ENCODE peak calls at places on chromosomes 7 and 10, in seven cellular contexts. C is A549, Q is endothelial cell of umbilical vein, B is NB4, N is breast epithelium, X is lower leg skin, W is gastrocnemius medialis. E is an unnamed sample.
A peak's percentile ranks its signal among the peaks of the same experiment; 100 is the strongest.

GRCh38 chr7:76048668-76048988 is 722 bp downstream of the MDH2 start:
- DNase-seq in C (peak; percentile 29), Q (no peak), B (no peak), N (no peak), X (no peak), W (peak; percentile 80), E (no peak)

GRCh38 chr10:88219753-88220152 is 356.3 kb downstream of the PTEN start:
- DNase-seq in C (no peak), Q (no peak), B (no peak), N (no peak), X (no peak), W (no peak), E (no peak)

GRCh38 chr10:19845963-19846362 is 29.7 kb downstream of the PLXDC2 start:
- DNase-seq in C (no peak), Q (no peak), B (no peak), N (no peak), X (no peak), W (no peak), E (no peak)

GRCh38 chr10:128936392-128936791 is 530.6 kb upstream of the MGMT start:
- DNase-seq in C (no peak), Q (no peak), B (no peak), N (no peak), X (no peak), W (no peak), E (no peak)

GRCh38 chr10:93894516-93895378 is 969 bp downstream of the SLC35G1 start:
- DNase-seq in C (no peak), Q (peak; percentile 16), B (peak; percentile 12), N (no peak), X (no peak), W (no peak), E (no peak)

GRCh38 chr10:36492590-36493510 is 632.5 kb upstream of the ANKRD30A start:
- DNase-seq in C (no peak), Q (peak; percentile 85), B (no peak), N (no peak), X (no peak), W (no peak), E (no peak)

GRCh38 chr7:133755922-133756321 is 371.2 kb upstream of the LRGUK start:
- DNase-seq in C (no peak), Q (no peak), B (no peak), N (no peak), X (no peak), W (no peak), E (no peak)

GRCh38 chr10:88442681-88443080 is 140.4 kb downstream of the RNLS start:
- DNase-seq in C (no peak), Q (no peak), B (no peak), N (no peak), X (no peak), W (no peak), E (no peak)

GRCh38 chr10:89518876-89519842 is 16.2 kb downstream of the SLC16A12 start:
- DNase-seq in C (no peak), Q (no peak), B (peak; percentile 69), N (no peak), X (peak; percentile 88), W (peak; percentile 67), E (no peak)

GRCh38 chr7:148950806-148951205 is 66.7 kb upstream of the EZH2 start:
- DNase-seq in C (no peak), Q (no peak), B (no peak), N (no peak), X (no peak), W (no peak), E (no peak)

GRCh38 chr10:19658622-19659233 is 157.5 kb upstream of the PLXDC2 start:
- DNase-seq in C (no peak), Q (no peak), B (no peak), N (no peak), X (no peak), W (no peak), E (no peak)

GRCh38 chr7:147894271-147894670 is 696.3 kb upstream of the C7orf33 start:
- DNase-seq in C (no peak), Q (no peak), B (no peak), N (no peak), X (no peak), W (no peak), E (no peak)

GRCh38 chr10:22455068-22455467 is 109.8 kb downstream of the SPAG6 start:
- DNase-seq in C (no peak), Q (no peak), B (no peak), N (no peak), X (no peak), W (no peak), E (no peak)

GRCh38 chr10:114266521-114266920 is 27.5 kb downstream of the VWA2 start:
- DNase-seq in C (no peak), Q (peak; percentile 24), B (no peak), N (no peak), X (no peak), W (peak; percentile 50), E (peak; percentile 89)

GRCh38 chr7:27723086-27723485 is 16.9 kb upstream of the TAX1BP1 start:
- DNase-seq in C (peak; percentile 59), Q (peak; percentile 89), B (peak; percentile 57), N (no peak), X (no peak), W (peak; percentile 19), E (no peak)

GRCh38 chr10:129773359-129773990 is 190.6 kb downstream of the EBF3 start:
- DNase-seq in C (no peak), Q (no peak), B (no peak), N (no peak), X (peak; percentile 71), W (no peak), E (no peak)

GRCh38 chr7:28024786-28025334 is 155.7 kb downstream of the JAZF1 start:
- DNase-seq in C (no peak), Q (no peak), B (peak; percentile 21), N (no peak), X (no peak), W (no peak), E (no peak)

GRCh38 chr7:23003505-23004246 is 10.3 kb downstream of the HYCC1 start:
- DNase-seq in C (no peak), Q (no peak), B (no peak), N (no peak), X (no peak), W (no peak), E (no peak)

GRCh38 chr7:141444956-141445355 is 106.3 kb upstream of the AGK start:
- DNase-seq in C (no peak), Q (no peak), B (no peak), N (no peak), X (no peak), W (no peak), E (no peak)

GRCh38 chr10:1559731-1560130 is 177.6 kb downstream of the ADARB2 start:
- DNase-seq in C (no peak), Q (no peak), B (no peak), N (no peak), X (no peak), W (no peak), E (no peak)

GRCh38 chr7:141014091-141014490 is 661 bp downstream of the MRPS33 start:
- DNase-seq in C (no peak), Q (no peak), B (no peak), N (no peak), X (no peak), W (no peak), E (no peak)

GRCh38 chr10:57221674-57222073 is 860.6 kb upstream of the ZWINT start:
- DNase-seq in C (no peak), Q (no peak), B (no peak), N (no peak), X (no peak), W (no peak), E (no peak)

GRCh38 chr7:55020481-55020871 is 1.7 kb downstream of the EGFR start:
- DNase-seq in C (peak; percentile 57), Q (no peak), B (no peak), N (no peak), X (peak; percentile 93), W (peak; percentile 73), E (peak; percentile 76)
- TF ChIP-seq POLR2A in C (no peak), Q (no peak), B (no peak), N (peak; percentile 30), X (no peak), W (no peak), E (peak; percentile 61)

GRCh38 chr10:67772151-67772550 is 65.8 kb downstream of the DNAJC12 start:
- DNase-seq in C (no peak), Q (no peak), B (no peak), N (no peak), X (no peak), W (no peak), E (no peak)
- H3K4me3 ChIP-seq in C (no peak overlapping the region), Q (no peak overlapping the region), B (no peak overlapping the region), N (no peak overlapping the region), X (no peak overlapping the region), W (no peak overlapping the region), E (no peak overlapping the region)

DNA sequence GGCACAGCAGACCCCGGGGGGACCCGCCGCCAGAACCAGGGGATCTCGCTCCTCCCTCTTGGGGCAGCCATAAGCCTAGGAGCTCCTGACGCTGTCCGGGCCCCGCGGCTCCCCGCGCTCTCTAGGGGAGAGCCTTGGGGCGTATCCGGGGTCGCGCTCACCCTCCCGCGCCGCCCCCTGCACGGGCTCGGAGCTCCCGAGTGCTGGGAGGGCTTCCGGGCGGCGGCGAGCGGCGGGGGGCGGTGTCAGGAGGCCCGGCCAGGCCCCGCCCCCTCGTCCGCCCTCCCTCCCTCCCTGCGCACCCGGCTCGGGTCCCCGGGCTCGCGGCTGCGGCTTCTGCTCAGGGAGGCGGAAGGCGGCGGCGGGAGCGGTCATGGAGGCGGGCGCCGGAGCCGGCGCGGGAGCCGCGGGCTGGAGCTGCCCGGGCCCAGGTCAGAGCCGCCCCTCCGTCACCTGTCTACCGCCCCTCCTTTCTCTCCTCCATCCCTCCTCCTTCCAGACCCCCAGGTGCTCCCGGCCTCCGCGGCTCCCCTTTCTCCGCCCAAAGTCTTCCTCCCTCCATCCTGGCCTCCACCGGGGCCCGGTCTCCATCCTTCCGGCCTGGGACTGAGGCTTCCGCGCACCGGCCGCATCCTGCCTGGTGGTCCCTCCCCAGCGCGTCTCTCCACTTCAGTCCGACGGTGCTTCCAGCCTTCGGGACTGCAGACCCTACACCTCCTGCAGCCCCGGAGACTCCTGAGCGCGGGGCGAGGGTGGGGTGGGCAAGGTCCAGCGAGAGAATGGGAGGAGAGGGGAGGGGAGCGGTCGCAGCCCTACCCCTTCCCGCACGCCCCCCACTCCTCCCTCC is 424 bp upstream of the CCDC136 start:
- DNase-seq in C (peak; percentile 41), Q (peak; percentile 43), B (peak; percentile 83), N (no peak), X (peak; percentile 94), W (peak; percentile 58), E (peak; percentile 65)
- TF ChIP-seq POLR2A in C (no peak), Q (no peak), B (peak; percentile 37), N (no peak), X (no peak), W (peak; percentile 47), E (no peak)

GRCh38 chr7:24464846-24465245 is 108.4 kb upstream of the PALS2 start:
- DNase-seq in C (no peak), Q (no peak), B (no peak), N (no peak), X (no peak), W (no peak), E (no peak)

GRCh38 chr7:24469118-24469517 is 104.1 kb upstream of the PALS2 start:
- DNase-seq in C (no peak), Q (no peak), B (no peak), N (no peak), X (no peak), W (no peak), E (no peak)

GRCh38 chr7:24462984-24463383 is 110.3 kb upstream of the PALS2 start:
- DNase-seq in C (no peak), Q (no peak), B (no peak), N (no peak), X (no peak), W (no peak), E (no peak)

GRCh38 chr7:24463474-24463873 is 109.8 kb upstream of the PALS2 start:
- DNase-seq in C (no peak), Q (no peak), B (no peak), N (no peak), X (no peak), W (no peak), E (no peak)

GRCh38 chr7:24466109-24466768 is 107.0 kb upstream of the PALS2 start:
- DNase-seq in C (peak; percentile 7), Q (no peak), B (no peak), N (no peak), X (no peak), W (no peak), E (no peak)
- H3K4me3 ChIP-seq in C (no peak overlapping the region), Q (no peak overlapping the region), B (no peak overlapping the region), N (no peak overlapping the region), X (no peak overlapping the region), W (no peak overlapping the region), E (no peak overlapping the region)

E was measured in adrenal gland.